ENCODE peak calls at places on chromosomes 13 and 19, in four cellular contexts. N is H1, R is GM12892, Q is K562. P is an unnamed sample.

GRCh38 chr19:51070334-51070886 is 5.5 kb upstream of the KLK13 start:
- DNase-seq in N (no peak), R (no peak), Q (no peak), P (no peak)

GRCh38 chr13:64078025-64078424 is 2662.4 kb upstream of the PCDH20 start:
- DNase-seq in Q (no peak), R (no peak), N (no peak), P (no peak)

GRCh38 chr13:98416408-98416807 is 160.5 kb downstream of the STK24 start:
- DNase-seq in N (no peak), Q (no peak), R (no peak), P (no peak)

GRCh38 chr19:39474139-39474620 is 6.5 kb upstream of the TIMM50 start:
- DNase-seq in N (no peak), Q (peak; percentile 74), R (peak; percentile 59), P (peak; percentile 68)

GRCh38 chr19:48659768-48660167 is 13.0 kb downstream of the NTN5 start:
- DNase-seq in N (no peak), Q (peak; percentile 63), R (no peak), P (no peak)

GRCh38 chr13:66520511-66521390 is 709.4 kb downstream of the PCDH9 start:
- DNase-seq in Q (no peak), N (no peak), R (no peak), P (no peak)

GRCh38 chr19:7623725-7624603 is 5.4 kb downstream of the XAB2 start:
- DNase-seq in N (no peak), Q (no peak), R (no peak), P (no peak)

GRCh38 chr19:30555788-30556110 is 183.6 kb downstream of the ZNF536 start:
- DNase-seq in Q (no peak), N (no peak), R (no peak), P (no peak)

GRCh38 chr13:97205971-97206370 is 16.2 kb upstream of the MBNL2 start:
- DNase-seq in N (no peak), R (no peak), Q (no peak), P (no peak)

GRCh38 chr19:33250500-33250899 is 24.9 kb upstream of the SLC7A10 start:
- DNase-seq in N (no peak), R (no peak), Q (no peak), P (no peak)

GRCh38 chr19:49512970-49513745 is 697 bp downstream of the FCGRT start:
- DNase-seq in Q (peak; percentile 77), R (no peak), N (no peak), P (no peak)

GRCh38 chr13:49655906-49656305 is 27.6 kb downstream of the ARL11 start:
- DNase-seq in Q (no peak), R (no peak), N (no peak), P (no peak)

DNA sequence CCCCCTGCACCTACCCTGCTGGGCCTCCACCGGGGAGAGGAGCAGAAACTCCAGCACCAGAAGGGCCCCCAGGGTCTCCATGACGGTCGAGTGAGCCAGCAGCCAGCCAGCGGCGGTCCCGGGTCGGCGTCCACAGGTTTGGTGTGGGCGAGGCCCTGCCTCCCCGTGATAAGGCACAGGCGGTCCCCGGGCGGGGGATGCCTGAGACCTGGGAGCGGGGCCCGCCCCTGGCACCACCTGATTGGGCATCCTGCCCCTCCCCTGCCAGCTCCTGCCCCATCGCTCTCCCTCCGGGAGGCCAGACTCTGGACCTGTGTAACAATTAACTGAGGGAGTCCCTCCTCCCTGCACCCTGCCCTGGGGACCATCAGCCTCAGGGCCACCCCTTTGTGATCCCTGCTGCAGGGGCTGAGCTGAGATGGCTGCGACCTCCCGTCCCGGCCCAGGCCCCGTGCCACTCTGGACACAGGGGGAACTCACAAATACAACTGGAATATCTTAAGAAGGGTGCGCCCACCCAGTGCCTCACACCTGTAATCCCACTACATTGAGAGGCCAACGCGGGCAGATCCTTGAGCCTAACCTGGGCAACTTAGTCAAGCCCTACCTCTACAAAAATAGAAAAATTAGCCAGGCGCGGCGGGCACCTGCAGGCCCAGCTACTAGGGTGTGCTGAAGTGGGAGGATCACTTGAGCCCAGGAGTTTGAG is at the start of gene SMIM24:
- DNase-seq in R (no peak), N (no peak), Q (peak; percentile 51), P (no peak)
- TF ChIP-seq TAF1 in R (no peak), N (no peak), Q (no peak), P (no peak)

GRCh38 chr13:114031631-114032030 is 57.8 kb upstream of the C13orf46 start:
- DNase-seq in R (no peak), Q (no peak), N (no peak), P (no peak)

GRCh38 chr13:114029866-114030625 is 56.2 kb upstream of the C13orf46 start:
- DNase-seq in N (no peak), R (no peak), Q (no peak), P (no peak)

GRCh38 chr13:114030666-114031610 is 57.1 kb upstream of the C13orf46 start:
- DNase-seq in N (no peak), Q (no peak), R (no peak), P (no peak)

GRCh38 chr13:114033541-114034315 is 59.9 kb upstream of the C13orf46 start:
- DNase-seq in Q (no peak), N (no peak), R (no peak), P (no peak)

DNA sequence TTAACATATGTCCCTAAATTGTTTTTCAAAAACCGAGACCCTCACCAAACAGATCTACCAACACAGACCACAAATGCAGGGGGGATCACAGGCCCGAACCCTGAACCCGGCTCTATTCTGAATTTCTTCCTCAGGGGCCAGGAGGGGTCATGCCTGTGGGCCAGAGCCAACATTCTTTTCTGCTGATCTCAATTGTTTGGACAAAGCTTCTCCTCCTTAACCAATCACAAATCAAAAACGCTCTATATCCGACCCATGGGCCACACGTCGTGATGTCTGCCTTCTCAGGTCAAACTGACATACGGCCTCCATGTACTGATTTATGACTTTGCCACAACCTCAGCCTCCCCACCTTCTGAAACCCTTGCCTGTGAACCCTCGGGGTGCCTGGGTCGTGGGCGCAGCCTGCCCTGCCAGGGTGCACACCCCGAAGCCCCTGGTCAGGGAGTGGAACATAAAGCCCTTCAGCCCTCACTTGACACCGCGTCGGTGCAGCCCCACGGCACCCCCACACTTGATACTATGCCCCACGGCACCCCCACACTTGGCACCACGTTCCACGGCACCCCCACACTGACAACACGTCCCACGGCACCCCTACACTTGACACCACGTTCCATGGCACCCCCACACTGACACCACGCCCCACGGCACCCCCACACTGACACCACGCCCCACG is 58.4 kb upstream of the C13orf46 start:
- DNase-seq in Q (no peak), R (no peak), N (no peak), P (no peak)
- TF ChIP-seq TAF1 in Q (no peak), R (no peak), N (no peak), P (no peak)

DNA sequence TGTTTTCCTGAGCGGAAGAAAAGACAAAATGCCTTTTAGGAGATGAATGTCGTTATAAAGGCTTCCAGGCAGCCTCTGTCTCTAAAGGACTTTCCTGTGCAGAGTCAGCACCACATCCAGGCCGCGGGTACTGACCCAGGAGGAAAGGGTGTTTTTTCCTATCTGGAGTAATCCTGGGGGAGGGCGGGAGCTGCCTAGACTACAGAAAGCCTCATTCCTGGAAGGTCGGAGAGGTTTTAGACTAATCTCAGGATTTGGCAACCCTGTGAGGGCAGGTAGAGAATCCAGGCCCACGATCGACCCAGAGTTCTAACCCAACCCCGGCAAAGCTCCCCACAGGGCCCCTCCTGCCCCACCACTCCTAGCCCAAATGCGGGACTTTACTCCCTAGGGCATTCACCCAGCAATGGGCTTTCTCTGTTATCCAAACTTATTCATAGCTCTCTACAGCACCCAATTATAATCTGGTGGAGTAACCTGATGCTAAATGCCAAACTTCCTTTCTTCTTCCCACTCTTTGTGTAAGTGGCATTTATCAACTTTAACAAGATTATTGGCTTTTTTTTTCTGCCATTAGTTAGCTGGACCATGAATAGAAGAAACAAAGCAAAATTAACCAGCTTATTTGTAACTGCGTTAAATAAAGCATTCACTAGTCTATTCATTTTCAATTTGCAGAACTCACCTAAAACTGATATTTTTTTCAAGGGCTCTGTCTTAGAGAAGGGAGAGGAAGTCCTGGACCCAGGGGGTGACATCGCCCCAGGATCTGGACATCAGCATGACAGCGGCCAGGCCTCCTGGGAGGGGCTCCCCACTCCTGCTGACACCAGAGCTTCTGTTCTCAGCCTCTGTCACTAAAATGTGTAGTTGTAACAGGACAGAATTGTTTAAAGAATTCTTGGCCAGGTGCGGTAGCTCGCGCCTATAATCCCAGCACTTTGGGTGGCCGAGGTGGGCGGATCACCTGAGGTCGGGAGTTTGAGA is 1.4 kb downstream of the FAM124A start:
- DNase-seq in Q (no peak), N (no peak), R (no peak), P (no peak)
- TF ChIP-seq TAF1 in Q (no peak), N (peak; percentile 21), R (no peak), P (no peak)

DNA sequence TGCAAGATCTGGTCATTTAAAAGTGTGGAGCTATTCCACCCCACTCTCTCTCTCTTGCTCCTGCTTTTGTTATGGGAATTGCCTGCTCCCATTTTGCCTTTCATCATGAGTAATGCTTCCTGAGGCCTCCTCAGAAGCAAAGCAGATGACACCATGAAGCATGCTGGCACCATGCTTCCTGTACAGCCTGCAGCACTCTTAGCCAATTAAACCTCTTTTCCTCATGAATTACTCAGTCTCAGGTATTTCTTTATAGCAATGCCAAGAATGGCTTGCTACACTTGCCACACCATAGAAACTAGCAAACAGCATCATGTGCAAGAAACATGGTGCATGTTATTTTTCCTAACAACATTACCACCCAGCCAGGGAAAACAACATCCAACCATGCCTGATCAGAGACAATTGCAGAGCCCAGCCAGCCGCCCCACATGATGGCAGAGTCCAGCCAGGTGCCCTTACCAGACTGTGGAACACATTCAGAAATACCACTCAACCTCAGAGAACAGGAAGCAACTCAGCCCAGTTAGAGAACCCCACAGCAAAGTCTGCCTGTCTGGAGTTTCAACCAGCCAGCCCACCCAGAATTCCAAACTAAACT is 36.9 kb downstream of the SYDE1 start:
- DNase-seq in N (no peak), R (no peak), Q (no peak), P (no peak)
- TF ChIP-seq TAF1 in N (no peak), R (no peak), Q (no peak), P (no peak)

GRCh38 chr19:47122359-47123335 is 8.0 kb upstream of the SAE1 start:
- DNase-seq in N (no peak), R (no peak), Q (no peak), P (no peak)
- TF ChIP-seq TAF1 in N (no peak), R (no peak), Q (no peak), P (no peak)

GRCh38 chr13:51801631-51802099 is 2.3 kb downstream of the DHRS12 start:
- DNase-seq in R (no peak), N (no peak), Q (no peak), P (no peak)
- TF ChIP-seq TAF1 in R (no peak), N (no peak), Q (no peak), P (no peak)

DNA sequence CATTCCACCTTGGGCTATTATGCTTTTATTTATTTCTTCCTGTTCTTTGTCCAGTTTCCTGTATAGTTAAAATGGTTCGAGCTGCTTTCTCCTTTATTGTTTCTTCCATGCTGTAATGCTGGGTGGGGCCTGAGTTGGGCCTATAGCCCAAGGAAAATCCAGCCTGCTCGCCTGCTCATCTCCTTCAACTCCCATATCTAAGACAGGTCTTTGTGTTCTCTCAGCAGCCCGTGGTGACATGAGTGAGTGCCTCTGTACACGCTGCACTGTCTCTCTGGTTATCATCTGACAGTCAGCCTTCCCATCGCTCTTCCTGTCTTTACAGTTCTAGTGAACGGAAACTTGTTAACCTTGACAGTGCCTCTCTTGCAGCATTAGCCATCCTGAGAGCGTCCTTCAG is 221.9 kb upstream of the SLC10A2 start:
- DNase-seq in N (no peak), Q (no peak), R (no peak), P (no peak)
- TF ChIP-seq TAF1 in N (no peak), Q (no peak), R (no peak), P (no peak)

GRCh38 chr19:35295792-35296462 is 4.0 kb downstream of the MAG start:
- DNase-seq in Q (peak; percentile 43), R (peak; percentile 66), N (no peak), P (peak; percentile 73)
- TF ChIP-seq TAF1 in Q (no peak), R (no peak), N (no peak), P (no peak)

GRCh38 chr19:16293133-16294085 is 31.2 kb upstream of the KLF2 start:
- DNase-seq in Q (peak; percentile 42), N (no peak), R (no peak), P (no peak)
- TF ChIP-seq TAF1 in Q (no peak), N (no peak), R (no peak), P (no peak)

P was measured in GM12891.